ENCODE peak calls at places on chromosomes 5 and 9, in six cellular contexts. One of them, this sample, is unnamed.

GRCh38 chr9:81490605-81491331 is 198.6 kb downstream of the TLE1 start:
- DNase-seq in gastrocnemius medialis: no peak
- DNase-seq in CD8-positive, alpha-beta memory T cell: no peak
- DNase-seq in stomach: no peak
- DNase-seq in cardiac muscle cell: no peak
- DNase-seq in CD8-positive, alpha-beta T cell: no peak
- DNase-seq in this sample: no peak

GRCh38 chr5:159338143-159338542 is 7.9 kb upstream of the IL12B start:
- DNase-seq in gastrocnemius medialis: no peak
- DNase-seq in CD8-positive, alpha-beta memory T cell: no peak
- DNase-seq in stomach: no peak
- DNase-seq in cardiac muscle cell: no peak
- DNase-seq in CD8-positive, alpha-beta T cell: no peak
- DNase-seq in this sample: no peak

GRCh38 chr5:30446456-30446855 is 747.0 kb upstream of the CDH6 start:
- DNase-seq in gastrocnemius medialis: no peak
- DNase-seq in CD8-positive, alpha-beta memory T cell: no peak
- DNase-seq in stomach: no peak
- DNase-seq in cardiac muscle cell: no peak
- DNase-seq in CD8-positive, alpha-beta T cell: no peak
- DNase-seq in this sample: no peak

GRCh38 chr9:98164912-98165311 is 27.5 kb downstream of the CORO2A start:
- DNase-seq in gastrocnemius medialis: no peak
- DNase-seq in CD8-positive, alpha-beta memory T cell: no peak
- DNase-seq in stomach: no peak
- DNase-seq in cardiac muscle cell: no peak
- DNase-seq in CD8-positive, alpha-beta T cell: no peak
- DNase-seq in this sample: no peak

GRCh38 chr9:76558465-76558864 is 99.5 kb downstream of the GCNT1 start:
- DNase-seq in gastrocnemius medialis: no peak
- DNase-seq in CD8-positive, alpha-beta memory T cell: no peak
- DNase-seq in stomach: no peak
- DNase-seq in cardiac muscle cell: no peak
- DNase-seq in CD8-positive, alpha-beta T cell: no peak
- DNase-seq in this sample: no peak

GRCh38 chr9:32526042-32526706 is at the start of gene RIGI:
- DNase-seq in gastrocnemius medialis: peak; percentile 75
- DNase-seq in CD8-positive, alpha-beta memory T cell: peak; percentile 83
- DNase-seq in stomach: peak; percentile 94
- DNase-seq in cardiac muscle cell: peak; percentile 77
- DNase-seq in CD8-positive, alpha-beta T cell: peak; percentile 47
- DNase-seq in this sample: peak; percentile 96

GRCh38 chr9:107694390-107694789 is 204.8 kb upstream of the KLF4 start:
- DNase-seq in gastrocnemius medialis: no peak
- DNase-seq in CD8-positive, alpha-beta memory T cell: no peak
- DNase-seq in stomach: no peak
- DNase-seq in cardiac muscle cell: no peak
- DNase-seq in CD8-positive, alpha-beta T cell: no peak
- DNase-seq in this sample: no peak

GRCh38 chr9:90344013-90344412 is 298.6 kb downstream of the DIRAS2 start:
- DNase-seq in gastrocnemius medialis: no peak
- DNase-seq in CD8-positive, alpha-beta memory T cell: no peak
- DNase-seq in stomach: no peak
- DNase-seq in cardiac muscle cell: no peak
- DNase-seq in CD8-positive, alpha-beta T cell: no peak
- DNase-seq in this sample: no peak

GRCh38 chr9:14910178-14910805 is at the start of gene FREM1:
- DNase-seq in gastrocnemius medialis: no peak
- DNase-seq in CD8-positive, alpha-beta memory T cell: no peak
- DNase-seq in stomach: no peak
- DNase-seq in cardiac muscle cell: peak; percentile 65
- DNase-seq in CD8-positive, alpha-beta T cell: no peak
- DNase-seq in this sample: peak; percentile 48

GRCh38 chr5:25090818-25091217 is 446.0 kb upstream of the CDH10 start:
- DNase-seq in gastrocnemius medialis: no peak
- DNase-seq in CD8-positive, alpha-beta memory T cell: no peak
- DNase-seq in stomach: no peak
- DNase-seq in cardiac muscle cell: no peak
- DNase-seq in CD8-positive, alpha-beta T cell: no peak
- DNase-seq in this sample: no peak

GRCh38 chr9:70438341-70438924 is 24.0 kb upstream of the KLF9 start:
- DNase-seq in gastrocnemius medialis: peak; percentile 53
- DNase-seq in CD8-positive, alpha-beta memory T cell: no peak
- DNase-seq in stomach: peak; percentile 80
- DNase-seq in cardiac muscle cell: no peak
- DNase-seq in CD8-positive, alpha-beta T cell: no peak
- DNase-seq in this sample: peak; percentile 77

GRCh38 chr5:150562832-150563231 is 54.9 kb downstream of the NDST1 start:
- DNase-seq in gastrocnemius medialis: no peak
- DNase-seq in CD8-positive, alpha-beta memory T cell: no peak
- DNase-seq in stomach: no peak
- DNase-seq in cardiac muscle cell: peak; percentile 48
- DNase-seq in CD8-positive, alpha-beta T cell: no peak
- DNase-seq in this sample: no peak

GRCh38 chr5:175021886-175022285 is 297.5 kb downstream of the MSX2 start:
- DNase-seq in gastrocnemius medialis: no peak
- DNase-seq in CD8-positive, alpha-beta memory T cell: no peak
- DNase-seq in stomach: no peak
- DNase-seq in cardiac muscle cell: no peak
- DNase-seq in CD8-positive, alpha-beta T cell: no peak
- DNase-seq in this sample: no peak

GRCh38 chr5:35031276-35031675 is 16.5 kb downstream of the AGXT2 start:
- DNase-seq in gastrocnemius medialis: no peak
- DNase-seq in CD8-positive, alpha-beta memory T cell: no peak
- DNase-seq in stomach: no peak
- DNase-seq in cardiac muscle cell: no peak
- DNase-seq in CD8-positive, alpha-beta T cell: no peak
- DNase-seq in this sample: no peak

GRCh38 chr9:88732128-88732527 is 197.2 kb downstream of the NXNL2 start:
- DNase-seq in gastrocnemius medialis: no peak
- DNase-seq in CD8-positive, alpha-beta memory T cell: no peak
- DNase-seq in stomach: no peak
- DNase-seq in cardiac muscle cell: no peak
- DNase-seq in CD8-positive, alpha-beta T cell: no peak
- DNase-seq in this sample: no peak

GRCh38 chr5:66807743-66808142 is 211.6 kb downstream of the MAST4 start:
- DNase-seq in gastrocnemius medialis: no peak
- DNase-seq in CD8-positive, alpha-beta memory T cell: no peak
- DNase-seq in stomach: no peak
- DNase-seq in cardiac muscle cell: no peak
- DNase-seq in CD8-positive, alpha-beta T cell: no peak
- DNase-seq in this sample: no peak

GRCh38 chr9:93814561-93814960 is 140.6 kb downstream of the BARX1 start:
- DNase-seq in gastrocnemius medialis: no peak
- DNase-seq in CD8-positive, alpha-beta memory T cell: no peak
- DNase-seq in stomach: no peak
- DNase-seq in cardiac muscle cell: no peak
- DNase-seq in CD8-positive, alpha-beta T cell: no peak
- DNase-seq in this sample: no peak

GRCh38 chr5:171029401-171029800 is 167.6 kb downstream of the RANBP17 start:
- DNase-seq in gastrocnemius medialis: no peak
- DNase-seq in CD8-positive, alpha-beta memory T cell: no peak
- DNase-seq in stomach: no peak
- DNase-seq in cardiac muscle cell: no peak
- DNase-seq in CD8-positive, alpha-beta T cell: no peak
- DNase-seq in this sample: no peak

GRCh38 chr5:9686211-9686610 is 56.1 kb upstream of the TAS2R1 start:
- DNase-seq in gastrocnemius medialis: no peak
- DNase-seq in CD8-positive, alpha-beta memory T cell: no peak
- DNase-seq in stomach: no peak
- DNase-seq in cardiac muscle cell: no peak
- DNase-seq in CD8-positive, alpha-beta T cell: no peak
- DNase-seq in this sample: no peak

GRCh38 chr9:137691648-137692357 is 73.0 kb downstream of the EHMT1 start:
- DNase-seq in gastrocnemius medialis: no peak
- DNase-seq in CD8-positive, alpha-beta memory T cell: no peak
- DNase-seq in stomach: no peak
- DNase-seq in cardiac muscle cell: no peak
- DNase-seq in CD8-positive, alpha-beta T cell: no peak
- DNase-seq in this sample: no peak

GRCh38 chr5:32504923-32505596 is 60.5 kb upstream of the ZFR start:
- DNase-seq in gastrocnemius medialis: peak; percentile 29
- DNase-seq in CD8-positive, alpha-beta memory T cell: no peak
- DNase-seq in stomach: no peak
- DNase-seq in cardiac muscle cell: peak; percentile 58
- DNase-seq in CD8-positive, alpha-beta T cell: no peak
- DNase-seq in this sample: peak; percentile 82

GRCh38 chr9:91143162-91143561 is 218.6 kb downstream of the AUH start:
- DNase-seq in gastrocnemius medialis: no peak
- DNase-seq in CD8-positive, alpha-beta memory T cell: no peak
- DNase-seq in stomach: no peak
- DNase-seq in cardiac muscle cell: no peak
- DNase-seq in CD8-positive, alpha-beta T cell: no peak
- DNase-seq in this sample: no peak

GRCh38 chr9:81264516-81264915 is 424.8 kb downstream of the TLE1 start:
- DNase-seq in gastrocnemius medialis: no peak
- DNase-seq in CD8-positive, alpha-beta memory T cell: no peak
- DNase-seq in stomach: no peak
- DNase-seq in cardiac muscle cell: no peak
- DNase-seq in CD8-positive, alpha-beta T cell: no peak
- DNase-seq in this sample: peak; percentile 40

GRCh38 chr5:54869691-54870090 is 115.7 kb downstream of the ESM1 start:
- DNase-seq in gastrocnemius medialis: no peak
- DNase-seq in CD8-positive, alpha-beta memory T cell: no peak
- DNase-seq in stomach: no peak
- DNase-seq in cardiac muscle cell: no peak
- DNase-seq in CD8-positive, alpha-beta T cell: no peak
- DNase-seq in this sample: no peak

GRCh38 chr9:127184641-127185040 is 62.2 kb upstream of the ANGPTL2 start:
- DNase-seq in gastrocnemius medialis: no peak
- DNase-seq in CD8-positive, alpha-beta memory T cell: no peak
- DNase-seq in stomach: no peak
- DNase-seq in cardiac muscle cell: no peak
- DNase-seq in CD8-positive, alpha-beta T cell: no peak
- DNase-seq in this sample: no peak

GRCh38 chr9:91042541-91042940 is 240.9 kb downstream of the SYK start:
- DNase-seq in gastrocnemius medialis: no peak
- DNase-seq in CD8-positive, alpha-beta memory T cell: no peak
- DNase-seq in stomach: no peak
- DNase-seq in cardiac muscle cell: no peak
- DNase-seq in CD8-positive, alpha-beta T cell: no peak
- DNase-seq in this sample: no peak

GRCh38 chr9:126563556-126563955 is 50.2 kb upstream of the LMX1B start:
- DNase-seq in gastrocnemius medialis: no peak
- DNase-seq in CD8-positive, alpha-beta memory T cell: no peak
- DNase-seq in stomach: no peak
- DNase-seq in cardiac muscle cell: no peak
- DNase-seq in CD8-positive, alpha-beta T cell: no peak
- DNase-seq in this sample: no peak

GRCh38 chr9:124079176-124079925 is 67.8 kb downstream of the LHX2 start:
- DNase-seq in gastrocnemius medialis: peak; percentile 46
- DNase-seq in CD8-positive, alpha-beta memory T cell: no peak
- DNase-seq in stomach: no peak
- DNase-seq in cardiac muscle cell: peak; percentile 5
- DNase-seq in CD8-positive, alpha-beta T cell: no peak
- DNase-seq in this sample: peak; percentile 67

GRCh38 chr5:97478513-97478912 is 295.5 kb upstream of the RIOK2 start:
- DNase-seq in gastrocnemius medialis: no peak
- DNase-seq in CD8-positive, alpha-beta memory T cell: no peak
- DNase-seq in stomach: no peak
- DNase-seq in cardiac muscle cell: peak; percentile 4
- DNase-seq in CD8-positive, alpha-beta T cell: no peak
- DNase-seq in this sample: no peak

GRCh38 chr5:172839669-172840068 is 5.6 kb downstream of the ERGIC1 start:
- DNase-seq in gastrocnemius medialis: no peak
- DNase-seq in CD8-positive, alpha-beta memory T cell: no peak
- DNase-seq in stomach: peak; percentile 60
- DNase-seq in cardiac muscle cell: no peak
- DNase-seq in CD8-positive, alpha-beta T cell: no peak
- DNase-seq in this sample: no peak

DNA sequence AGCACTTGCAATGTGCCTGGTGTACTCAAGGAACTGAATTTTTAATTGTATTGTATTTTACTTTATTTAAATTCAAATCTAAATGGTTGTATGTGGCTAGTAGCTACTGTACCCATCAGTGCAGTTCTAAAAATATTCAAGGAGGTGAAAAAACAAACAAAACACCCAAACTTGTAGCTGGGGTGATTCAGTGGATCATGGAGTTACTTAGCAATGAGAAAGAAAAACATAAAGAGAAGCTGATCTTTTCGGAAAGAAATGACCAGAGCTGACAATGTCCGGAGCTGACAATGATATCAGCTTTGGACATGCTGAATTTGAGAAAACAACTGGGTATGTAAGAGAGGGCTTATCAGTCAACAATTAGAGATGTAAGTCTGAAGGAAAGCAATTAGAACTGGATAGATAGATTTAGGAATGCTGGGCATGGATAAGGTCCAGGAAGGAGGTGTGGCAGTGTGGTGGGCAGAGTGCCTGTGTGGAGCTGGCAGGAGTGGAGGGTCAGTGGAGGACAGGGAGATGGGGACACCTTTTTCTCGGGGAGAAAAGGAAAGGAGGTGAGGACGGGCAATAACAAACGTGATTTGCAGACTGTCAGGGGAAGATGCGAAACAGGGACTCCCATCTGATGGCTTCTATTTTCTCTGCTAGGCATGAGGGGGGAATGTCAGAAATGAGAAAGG is 113.2 kb downstream of the DCP2 start:
- DNase-seq in gastrocnemius medialis: no peak
- DNase-seq in CD8-positive, alpha-beta memory T cell: no peak
- DNase-seq in stomach: no peak
- DNase-seq in cardiac muscle cell: no peak
- DNase-seq in CD8-positive, alpha-beta T cell: no peak
- DNase-seq in this sample: no peak
- H3K4me1 ChIP-seq in gastrocnemius medialis: peaks cover 18% of the 10 kb centered on the region
- H3K4me1 ChIP-seq in CD8-positive, alpha-beta memory T cell: no peaks in the 10 kb centered on the region
- H3K4me1 ChIP-seq in stomach: peaks cover 25% of the 10 kb centered on the region
- H3K4me1 ChIP-seq in cardiac muscle cell: peaks cover 54% of the 10 kb centered on the region
- H3K4me1 ChIP-seq in CD8-positive, alpha-beta T cell: peaks cover 15% of the 10 kb centered on the region
- H3K4me1 ChIP-seq in this sample: peaks cover 18% of the 10 kb centered on the region

GRCh38 chr5:179758905-179759304 is 26.3 kb downstream of the MAML1 start:
- DNase-seq in gastrocnemius medialis: no peak
- DNase-seq in CD8-positive, alpha-beta memory T cell: no peak
- DNase-seq in stomach: no peak
- DNase-seq in cardiac muscle cell: no peak
- DNase-seq in CD8-positive, alpha-beta T cell: no peak
- DNase-seq in this sample: no peak
- H3K4me1 ChIP-seq in gastrocnemius medialis: peaks cover 51% of the 10 kb centered on the region
- H3K4me1 ChIP-seq in CD8-positive, alpha-beta memory T cell: peaks cover 38% of the 10 kb centered on the region
- H3K4me1 ChIP-seq in stomach: peaks cover 83% of the 10 kb centered on the region
- H3K4me1 ChIP-seq in cardiac muscle cell: peaks cover 70% of the 10 kb centered on the region
- H3K4me1 ChIP-seq in CD8-positive, alpha-beta T cell: peaks cover 30% of the 10 kb centered on the region
- H3K4me1 ChIP-seq in this sample: peaks cover 11% of the 10 kb centered on the region

GRCh38 chr5:124732891-124733670 is 13.4 kb downstream of the ZNF608 start:
- DNase-seq in gastrocnemius medialis: no peak
- DNase-seq in CD8-positive, alpha-beta memory T cell: no peak
- DNase-seq in stomach: no peak
- DNase-seq in cardiac muscle cell: no peak
- DNase-seq in CD8-positive, alpha-beta T cell: no peak
- DNase-seq in this sample: no peak
- H3K4me1 ChIP-seq in gastrocnemius medialis: peaks cover 39% of the 10 kb centered on the region
- H3K4me1 ChIP-seq in CD8-positive, alpha-beta memory T cell: no peaks in the 10 kb centered on the region
- H3K4me1 ChIP-seq in stomach: peaks cover 83% of the 10 kb centered on the region
- H3K4me1 ChIP-seq in cardiac muscle cell: peaks cover 82% of the 10 kb centered on the region
- H3K4me1 ChIP-seq in CD8-positive, alpha-beta T cell: no peaks in the 10 kb centered on the region
- H3K4me1 ChIP-seq in this sample: peaks cover 5% of the 10 kb centered on the region

DNA sequence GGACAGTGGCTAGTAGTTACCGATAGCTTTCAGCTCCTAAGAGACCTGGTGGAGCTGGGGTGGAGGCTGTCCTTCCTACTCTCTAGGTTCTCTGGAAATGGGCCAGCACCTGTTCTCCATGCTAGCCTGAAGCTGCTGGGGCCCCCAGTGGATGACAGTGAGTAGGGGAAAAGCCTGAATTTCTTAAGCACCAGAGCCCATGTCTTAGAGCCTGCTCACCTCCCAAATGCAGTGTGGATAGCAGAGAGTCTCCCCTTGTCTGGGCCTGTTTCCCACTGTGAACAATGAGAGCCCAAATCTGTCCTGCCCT is 105.8 kb downstream of the DAB2IP start:
- DNase-seq in gastrocnemius medialis: no peak
- DNase-seq in CD8-positive, alpha-beta memory T cell: no peak
- DNase-seq in stomach: no peak
- DNase-seq in cardiac muscle cell: no peak
- DNase-seq in CD8-positive, alpha-beta T cell: no peak
- DNase-seq in this sample: no peak
- H3K4me1 ChIP-seq in gastrocnemius medialis: peaks cover 48% of the 10 kb centered on the region
- H3K4me1 ChIP-seq in CD8-positive, alpha-beta memory T cell: no peaks in the 10 kb centered on the region
- H3K4me1 ChIP-seq in stomach: peaks cover 54% of the 10 kb centered on the region
- H3K4me1 ChIP-seq in cardiac muscle cell: no peaks in the 10 kb centered on the region
- H3K4me1 ChIP-seq in CD8-positive, alpha-beta T cell: no peaks in the 10 kb centered on the region
- H3K4me1 ChIP-seq in this sample: peaks cover 12% of the 10 kb centered on the region